ENCODE peak calls at places on chromosome 18, in nine cellular contexts. One of them, this sample, is unnamed.
A peak's percentile ranks its signal among the peaks of the same experiment; 100 is the strongest.

GRCh38 chr18:22674300-22674699 is 256.6 kb upstream of the CTAGE1 start:
- ATAC-seq in naive thymus-derived CD8-positive, alpha-beta T cell: no peak
- ATAC-seq in activated naive CD8-positive, alpha-beta T cell treated with anti-CD3 and anti-CD28 coated beads, Interleukin-2, amount 50 U/mL, for 24 hours: no peak
- ATAC-seq in GM12878: no peak
- ATAC-seq in RWPE2: peak; percentile 99
- ATAC-seq in foreskin keratinocyte: peak; percentile 84
- ATAC-seq in gastroesophageal sphincter: no peak
- ATAC-seq in Right ventricle myocardium inferior: no peak
- ATAC-seq in stimulated activated naive CD8-positive, alpha-beta T cell treated with anti-CD3 and anti-CD28 coated beads, Interleukin-15, amount 100 ng/mL, for 72 hours: no peak
- ATAC-seq in this sample: no peak

GRCh38 chr18:22020867-22021370 is 148.5 kb upstream of the GATA6 start:
- ATAC-seq in naive thymus-derived CD8-positive, alpha-beta T cell: no peak
- ATAC-seq in activated naive CD8-positive, alpha-beta T cell treated with anti-CD3 and anti-CD28 coated beads, Interleukin-2, amount 50 U/mL, for 24 hours: no peak
- ATAC-seq in GM12878: no peak
- ATAC-seq in RWPE2: no peak
- ATAC-seq in foreskin keratinocyte: no peak
- ATAC-seq in gastroesophageal sphincter: no peak
- ATAC-seq in Right ventricle myocardium inferior: no peak
- ATAC-seq in stimulated activated naive CD8-positive, alpha-beta T cell treated with anti-CD3 and anti-CD28 coated beads, Interleukin-15, amount 100 ng/mL, for 72 hours: no peak
- ATAC-seq in this sample: no peak

GRCh38 chr18:35138773-35139172 is 97.6 kb downstream of the MAPRE2 start:
- ATAC-seq in naive thymus-derived CD8-positive, alpha-beta T cell: no peak
- ATAC-seq in activated naive CD8-positive, alpha-beta T cell treated with anti-CD3 and anti-CD28 coated beads, Interleukin-2, amount 50 U/mL, for 24 hours: no peak
- ATAC-seq in GM12878: no peak
- ATAC-seq in RWPE2: no peak
- ATAC-seq in foreskin keratinocyte: no peak
- ATAC-seq in gastroesophageal sphincter: no peak
- ATAC-seq in Right ventricle myocardium inferior: no peak
- ATAC-seq in stimulated activated naive CD8-positive, alpha-beta T cell treated with anti-CD3 and anti-CD28 coated beads, Interleukin-15, amount 100 ng/mL, for 72 hours: no peak
- ATAC-seq in this sample: no peak

GRCh38 chr18:35508746-35509338 is 11.1 kb upstream of the INO80C start:
- ATAC-seq in naive thymus-derived CD8-positive, alpha-beta T cell: no peak
- ATAC-seq in activated naive CD8-positive, alpha-beta T cell treated with anti-CD3 and anti-CD28 coated beads, Interleukin-2, amount 50 U/mL, for 24 hours: no peak
- ATAC-seq in GM12878: no peak
- ATAC-seq in RWPE2: no peak
- ATAC-seq in foreskin keratinocyte: no peak
- ATAC-seq in gastroesophageal sphincter: no peak
- ATAC-seq in Right ventricle myocardium inferior: no peak
- ATAC-seq in stimulated activated naive CD8-positive, alpha-beta T cell treated with anti-CD3 and anti-CD28 coated beads, Interleukin-15, amount 100 ng/mL, for 72 hours: no peak
- ATAC-seq in this sample: no peak

GRCh38 chr18:22114526-22115321 is 54.7 kb upstream of the GATA6 start:
- ATAC-seq in naive thymus-derived CD8-positive, alpha-beta T cell: no peak
- ATAC-seq in activated naive CD8-positive, alpha-beta T cell treated with anti-CD3 and anti-CD28 coated beads, Interleukin-2, amount 50 U/mL, for 24 hours: no peak
- ATAC-seq in GM12878: no peak
- ATAC-seq in RWPE2: no peak
- ATAC-seq in foreskin keratinocyte: no peak
- ATAC-seq in gastroesophageal sphincter: no peak
- ATAC-seq in Right ventricle myocardium inferior: no peak
- ATAC-seq in stimulated activated naive CD8-positive, alpha-beta T cell treated with anti-CD3 and anti-CD28 coated beads, Interleukin-15, amount 100 ng/mL, for 72 hours: no peak
- ATAC-seq in this sample: no peak

GRCh38 chr18:37266290-37266689 is 299.3 kb downstream of the CELF4 start:
- ATAC-seq in naive thymus-derived CD8-positive, alpha-beta T cell: no peak
- ATAC-seq in activated naive CD8-positive, alpha-beta T cell treated with anti-CD3 and anti-CD28 coated beads, Interleukin-2, amount 50 U/mL, for 24 hours: no peak
- ATAC-seq in GM12878: peak; percentile 73
- ATAC-seq in RWPE2: no peak
- ATAC-seq in foreskin keratinocyte: peak; percentile 30
- ATAC-seq in gastroesophageal sphincter: no peak
- ATAC-seq in Right ventricle myocardium inferior: no peak
- ATAC-seq in stimulated activated naive CD8-positive, alpha-beta T cell treated with anti-CD3 and anti-CD28 coated beads, Interleukin-15, amount 100 ng/mL, for 72 hours: peak; percentile 23
- ATAC-seq in this sample: no peak

GRCh38 chr18:54147439-54147838 is 77.0 kb downstream of the MBD2 start:
- ATAC-seq in naive thymus-derived CD8-positive, alpha-beta T cell: no peak
- ATAC-seq in activated naive CD8-positive, alpha-beta T cell treated with anti-CD3 and anti-CD28 coated beads, Interleukin-2, amount 50 U/mL, for 24 hours: peak; percentile 66
- ATAC-seq in GM12878: peak; percentile 85
- ATAC-seq in RWPE2: no peak
- ATAC-seq in foreskin keratinocyte: no peak
- ATAC-seq in gastroesophageal sphincter: no peak
- ATAC-seq in Right ventricle myocardium inferior: no peak
- ATAC-seq in stimulated activated naive CD8-positive, alpha-beta T cell treated with anti-CD3 and anti-CD28 coated beads, Interleukin-15, amount 100 ng/mL, for 72 hours: peak; percentile 86
- ATAC-seq in this sample: peak; percentile 78

GRCh38 chr18:58975296-58975695 is 110.6 kb downstream of the ZNF532 start:
- ATAC-seq in naive thymus-derived CD8-positive, alpha-beta T cell: no peak
- ATAC-seq in activated naive CD8-positive, alpha-beta T cell treated with anti-CD3 and anti-CD28 coated beads, Interleukin-2, amount 50 U/mL, for 24 hours: no peak
- ATAC-seq in GM12878: no peak
- ATAC-seq in RWPE2: no peak
- ATAC-seq in foreskin keratinocyte: no peak
- ATAC-seq in gastroesophageal sphincter: no peak
- ATAC-seq in Right ventricle myocardium inferior: peak; percentile 72
- ATAC-seq in stimulated activated naive CD8-positive, alpha-beta T cell treated with anti-CD3 and anti-CD28 coated beads, Interleukin-15, amount 100 ng/mL, for 72 hours: no peak
- ATAC-seq in this sample: peak; percentile 55

GRCh38 chr18:51170689-51171088 is 26.8 kb downstream of the MEX3C start:
- ATAC-seq in naive thymus-derived CD8-positive, alpha-beta T cell: no peak
- ATAC-seq in activated naive CD8-positive, alpha-beta T cell treated with anti-CD3 and anti-CD28 coated beads, Interleukin-2, amount 50 U/mL, for 24 hours: peak; percentile 13
- ATAC-seq in GM12878: no peak
- ATAC-seq in RWPE2: no peak
- ATAC-seq in foreskin keratinocyte: no peak
- ATAC-seq in gastroesophageal sphincter: no peak
- ATAC-seq in Right ventricle myocardium inferior: no peak
- ATAC-seq in stimulated activated naive CD8-positive, alpha-beta T cell treated with anti-CD3 and anti-CD28 coated beads, Interleukin-15, amount 100 ng/mL, for 72 hours: no peak
- ATAC-seq in this sample: no peak